ENCODE peak calls at places on chromosomes 12 and 14, in seven cellular contexts. One of them, this sample, is unnamed.

GRCh38 chr14:34029921-34030334 is 79.1 kb upstream of the EGLN3 start:
- DNase-seq in HTR-8/SVneo: no peak
- DNase-seq in GM12891: no peak
- DNase-seq in SK-N-SH: no peak
- DNase-seq in HuH-7.5: no peak
- DNase-seq in chondrocyte: no peak
- DNase-seq in activated CD4-positive, alpha-beta T cell treated with anti-CD3 and anti-CD28 coated beads, Interleukin-2, amount 50 U/mL, for 4 hours: no peak
- DNase-seq in this sample: peak

GRCh38 chr12:32454075-32454474 is 54.7 kb downstream of the FGD4 start:
- DNase-seq in HuH-7.5: no peak
- DNase-seq in GM12891: no peak
- DNase-seq in activated CD4-positive, alpha-beta T cell treated with anti-CD3 and anti-CD28 coated beads, Interleukin-2, amount 50 U/mL, for 4 hours: no peak
- DNase-seq in chondrocyte: no peak
- DNase-seq in SK-N-SH: no peak
- DNase-seq in HTR-8/SVneo: no peak
- DNase-seq in this sample: no peak

GRCh38 chr14:103029936-103030335 is 27.4 kb downstream of the CDC42BPB start:
- DNase-seq in activated CD4-positive, alpha-beta T cell treated with anti-CD3 and anti-CD28 coated beads, Interleukin-2, amount 50 U/mL, for 4 hours: no peak
- DNase-seq in SK-N-SH: no peak
- DNase-seq in HuH-7.5: no peak
- DNase-seq in chondrocyte: no peak
- DNase-seq in HTR-8/SVneo: no peak
- DNase-seq in GM12891: no peak
- DNase-seq in this sample: no peak

GRCh38 chr12:52454411-52455201 is 2.7 kb upstream of the KRT6B start:
- DNase-seq in HTR-8/SVneo: no peak
- DNase-seq in chondrocyte: no peak
- DNase-seq in SK-N-SH: no peak
- DNase-seq in activated CD4-positive, alpha-beta T cell treated with anti-CD3 and anti-CD28 coated beads, Interleukin-2, amount 50 U/mL, for 4 hours: no peak
- DNase-seq in HuH-7.5: no peak
- DNase-seq in GM12891: no peak
- DNase-seq in this sample: peak

GRCh38 chr12:51827925-51828818 is 20.3 kb downstream of the FIGNL2 start:
- DNase-seq in chondrocyte: no peak
- DNase-seq in HuH-7.5: no peak
- DNase-seq in SK-N-SH: no peak
- DNase-seq in GM12891: no peak
- DNase-seq in HTR-8/SVneo: no peak
- DNase-seq in activated CD4-positive, alpha-beta T cell treated with anti-CD3 and anti-CD28 coated beads, Interleukin-2, amount 50 U/mL, for 4 hours: peak
- DNase-seq in this sample: no peak

GRCh38 chr12:104569348-104570173 is 112.8 kb downstream of the CHST11 start:
- DNase-seq in HTR-8/SVneo: no peak
- DNase-seq in GM12891: peak
- DNase-seq in chondrocyte: no peak
- DNase-seq in SK-N-SH: no peak
- DNase-seq in HuH-7.5: no peak
- DNase-seq in activated CD4-positive, alpha-beta T cell treated with anti-CD3 and anti-CD28 coated beads, Interleukin-2, amount 50 U/mL, for 4 hours: no peak
- DNase-seq in this sample: no peak

GRCh38 chr12:93139028-93139665 is 210.1 kb upstream of the EEA1 start:
- DNase-seq in activated CD4-positive, alpha-beta T cell treated with anti-CD3 and anti-CD28 coated beads, Interleukin-2, amount 50 U/mL, for 4 hours: no peak
- DNase-seq in GM12891: peak
- DNase-seq in chondrocyte: no peak
- DNase-seq in SK-N-SH: no peak
- DNase-seq in HTR-8/SVneo: no peak
- DNase-seq in HuH-7.5: no peak
- DNase-seq in this sample: no peak

GRCh38 chr14:67461341-67461985 is 27.1 kb downstream of the TMEM229B start:
- DNase-seq in activated CD4-positive, alpha-beta T cell treated with anti-CD3 and anti-CD28 coated beads, Interleukin-2, amount 50 U/mL, for 4 hours: no peak
- DNase-seq in HTR-8/SVneo: no peak
- DNase-seq in GM12891: no peak
- DNase-seq in HuH-7.5: no peak
- DNase-seq in SK-N-SH: no peak
- DNase-seq in chondrocyte: no peak
- DNase-seq in this sample: no peak

GRCh38 chr12:1791104-1791927 is 29.0 kb upstream of the LRTM2 start:
- DNase-seq in GM12891: no peak
- DNase-seq in activated CD4-positive, alpha-beta T cell treated with anti-CD3 and anti-CD28 coated beads, Interleukin-2, amount 50 U/mL, for 4 hours: peak
- DNase-seq in HuH-7.5: peak
- DNase-seq in SK-N-SH: peak
- DNase-seq in HTR-8/SVneo: peak
- DNase-seq in chondrocyte: no peak
- DNase-seq in this sample: peak

GRCh38 chr14:97719043-97719442 is 921.9 kb downstream of the VRK1 start:
- DNase-seq in GM12891: no peak
- DNase-seq in chondrocyte: no peak
- DNase-seq in HTR-8/SVneo: no peak
- DNase-seq in SK-N-SH: no peak
- DNase-seq in activated CD4-positive, alpha-beta T cell treated with anti-CD3 and anti-CD28 coated beads, Interleukin-2, amount 50 U/mL, for 4 hours: no peak
- DNase-seq in HuH-7.5: no peak
- DNase-seq in this sample: no peak

GRCh38 chr12:6613015-6613775 is 6.0 kb upstream of the CHD4 start:
- DNase-seq in chondrocyte: no peak
- DNase-seq in GM12891: no peak
- DNase-seq in HTR-8/SVneo: no peak
- DNase-seq in activated CD4-positive, alpha-beta T cell treated with anti-CD3 and anti-CD28 coated beads, Interleukin-2, amount 50 U/mL, for 4 hours: no peak
- DNase-seq in HuH-7.5: no peak
- DNase-seq in SK-N-SH: peak
- DNase-seq in this sample: peak

GRCh38 chr12:70660620-70661219 is 23.5 kb upstream of the PTPRB start:
- DNase-seq in GM12891: no peak
- DNase-seq in HuH-7.5: no peak
- DNase-seq in HTR-8/SVneo: peak
- DNase-seq in SK-N-SH: no peak
- DNase-seq in activated CD4-positive, alpha-beta T cell treated with anti-CD3 and anti-CD28 coated beads, Interleukin-2, amount 50 U/mL, for 4 hours: no peak
- DNase-seq in chondrocyte: no peak
- DNase-seq in this sample: no peak

GRCh38 chr12:5808956-5809355 is 136.1 kb downstream of the ANO2 start:
- DNase-seq in HTR-8/SVneo: peak
- DNase-seq in HuH-7.5: no peak
- DNase-seq in GM12891: no peak
- DNase-seq in activated CD4-positive, alpha-beta T cell treated with anti-CD3 and anti-CD28 coated beads, Interleukin-2, amount 50 U/mL, for 4 hours: no peak
- DNase-seq in chondrocyte: no peak
- DNase-seq in SK-N-SH: no peak
- DNase-seq in this sample: no peak

GRCh38 chr12:104219361-104219892 is 3.8 kb downstream of the TXNRD1 start:
- DNase-seq in chondrocyte: no peak
- DNase-seq in GM12891: no peak
- DNase-seq in SK-N-SH: peak
- DNase-seq in activated CD4-positive, alpha-beta T cell treated with anti-CD3 and anti-CD28 coated beads, Interleukin-2, amount 50 U/mL, for 4 hours: no peak
- DNase-seq in HTR-8/SVneo: peak
- DNase-seq in HuH-7.5: no peak
- DNase-seq in this sample: no peak

GRCh38 chr12:120376890-120377572 is 8.1 kb upstream of the MSI1 start:
- DNase-seq in SK-N-SH: no peak
- DNase-seq in HTR-8/SVneo: no peak
- DNase-seq in GM12891: no peak
- DNase-seq in chondrocyte: no peak
- DNase-seq in HuH-7.5: no peak
- DNase-seq in activated CD4-positive, alpha-beta T cell treated with anti-CD3 and anti-CD28 coated beads, Interleukin-2, amount 50 U/mL, for 4 hours: no peak
- DNase-seq in this sample: no peak

GRCh38 chr12:52951126-52951525 is 2.2 kb downstream of the KRT18 start:
- DNase-seq in activated CD4-positive, alpha-beta T cell treated with anti-CD3 and anti-CD28 coated beads, Interleukin-2, amount 50 U/mL, for 4 hours: no peak
- DNase-seq in chondrocyte: no peak
- DNase-seq in GM12891: no peak
- DNase-seq in HTR-8/SVneo: no peak
- DNase-seq in SK-N-SH: no peak
- DNase-seq in HuH-7.5: no peak
- DNase-seq in this sample: no peak

GRCh38 chr14:20477211-20477876 is 8.1 kb downstream of the PNP start:
- DNase-seq in SK-N-SH: peak
- DNase-seq in GM12891: no peak
- DNase-seq in chondrocyte: no peak
- DNase-seq in HuH-7.5: no peak
- DNase-seq in activated CD4-positive, alpha-beta T cell treated with anti-CD3 and anti-CD28 coated beads, Interleukin-2, amount 50 U/mL, for 4 hours: no peak
- DNase-seq in HTR-8/SVneo: no peak
- DNase-seq in this sample: no peak

GRCh38 chr12:101828463-101829196 is 2.1 kb downstream of the GNPTAB start:
- DNase-seq in GM12891: no peak
- DNase-seq in activated CD4-positive, alpha-beta T cell treated with anti-CD3 and anti-CD28 coated beads, Interleukin-2, amount 50 U/mL, for 4 hours: no peak
- DNase-seq in HTR-8/SVneo: no peak
- DNase-seq in chondrocyte: no peak
- DNase-seq in SK-N-SH: no peak
- DNase-seq in HuH-7.5: no peak
- DNase-seq in this sample: no peak

GRCh38 chr14:80954771-80955299 is 586 bp upstream of the TSHR start:
- DNase-seq in SK-N-SH: peak
- DNase-seq in GM12891: peak
- DNase-seq in activated CD4-positive, alpha-beta T cell treated with anti-CD3 and anti-CD28 coated beads, Interleukin-2, amount 50 U/mL, for 4 hours: peak
- DNase-seq in HuH-7.5: peak
- DNase-seq in chondrocyte: no peak
- DNase-seq in HTR-8/SVneo: peak
- DNase-seq in this sample: peak

GRCh38 chr12:74538491-74539258 is 1.0 kb downstream of the ATXN7L3B start:
- DNase-seq in HuH-7.5: peak
- DNase-seq in chondrocyte: no peak
- DNase-seq in SK-N-SH: peak
- DNase-seq in HTR-8/SVneo: no peak
- DNase-seq in activated CD4-positive, alpha-beta T cell treated with anti-CD3 and anti-CD28 coated beads, Interleukin-2, amount 50 U/mL, for 4 hours: no peak
- DNase-seq in GM12891: no peak
- DNase-seq in this sample: no peak

GRCh38 chr14:76272349-76272748 is 103.6 kb upstream of the ESRRB start:
- DNase-seq in HuH-7.5: no peak
- DNase-seq in chondrocyte: no peak
- DNase-seq in GM12891: no peak
- DNase-seq in SK-N-SH: no peak
- DNase-seq in activated CD4-positive, alpha-beta T cell treated with anti-CD3 and anti-CD28 coated beads, Interleukin-2, amount 50 U/mL, for 4 hours: no peak
- DNase-seq in HTR-8/SVneo: no peak
- DNase-seq in this sample: no peak

GRCh38 chr14:23299558-23299957 is 3.1 kb downstream of the PPP1R3E start:
- DNase-seq in activated CD4-positive, alpha-beta T cell treated with anti-CD3 and anti-CD28 coated beads, Interleukin-2, amount 50 U/mL, for 4 hours: no peak
- DNase-seq in HTR-8/SVneo: peak
- DNase-seq in HuH-7.5: no peak
- DNase-seq in SK-N-SH: no peak
- DNase-seq in chondrocyte: no peak
- DNase-seq in GM12891: no peak
- DNase-seq in this sample: no peak

GRCh38 chr14:105761842-105762241 is 235.5 kb downstream of the TMEM121 start:
- DNase-seq in activated CD4-positive, alpha-beta T cell treated with anti-CD3 and anti-CD28 coated beads, Interleukin-2, amount 50 U/mL, for 4 hours: no peak
- DNase-seq in SK-N-SH: no peak
- DNase-seq in HTR-8/SVneo: no peak
- DNase-seq in GM12891: no peak
- DNase-seq in HuH-7.5: no peak
- DNase-seq in chondrocyte: no peak
- DNase-seq in this sample: peak

GRCh38 chr12:2383276-2384028 is 330.7 kb downstream of the CACNA1C start:
- DNase-seq in HuH-7.5: no peak
- DNase-seq in HTR-8/SVneo: no peak
- DNase-seq in chondrocyte: no peak
- DNase-seq in GM12891: no peak
- DNase-seq in SK-N-SH: no peak
- DNase-seq in activated CD4-positive, alpha-beta T cell treated with anti-CD3 and anti-CD28 coated beads, Interleukin-2, amount 50 U/mL, for 4 hours: no peak
- DNase-seq in this sample: no peak

GRCh38 chr14:100587763-100588411 is 670 bp upstream of the BEGAIN start:
- DNase-seq in activated CD4-positive, alpha-beta T cell treated with anti-CD3 and anti-CD28 coated beads, Interleukin-2, amount 50 U/mL, for 4 hours: no peak
- DNase-seq in HTR-8/SVneo: no peak
- DNase-seq in HuH-7.5: no peak
- DNase-seq in chondrocyte: peak
- DNase-seq in SK-N-SH: no peak
- DNase-seq in GM12891: no peak
- DNase-seq in this sample: no peak

GRCh38 chr12:6241495-6241894 is 41.3 kb downstream of the CD9 start:
- DNase-seq in chondrocyte: peak
- DNase-seq in HuH-7.5: no peak
- DNase-seq in SK-N-SH: no peak
- DNase-seq in HTR-8/SVneo: no peak
- DNase-seq in GM12891: no peak
- DNase-seq in activated CD4-positive, alpha-beta T cell treated with anti-CD3 and anti-CD28 coated beads, Interleukin-2, amount 50 U/mL, for 4 hours: no peak
- DNase-seq in this sample: peak

GRCh38 chr12:26369588-26369987 is 174.2 kb downstream of the SSPN start:
- DNase-seq in chondrocyte: no peak
- DNase-seq in activated CD4-positive, alpha-beta T cell treated with anti-CD3 and anti-CD28 coated beads, Interleukin-2, amount 50 U/mL, for 4 hours: no peak
- DNase-seq in SK-N-SH: no peak
- DNase-seq in GM12891: no peak
- DNase-seq in HTR-8/SVneo: peak
- DNase-seq in HuH-7.5: no peak
- DNase-seq in this sample: peak

GRCh38 chr12:111775205-111776193 is 8.8 kb downstream of the ALDH2 start:
- DNase-seq in SK-N-SH: peak
- DNase-seq in HuH-7.5: peak
- DNase-seq in chondrocyte: no peak
- DNase-seq in HTR-8/SVneo: peak
- DNase-seq in activated CD4-positive, alpha-beta T cell treated with anti-CD3 and anti-CD28 coated beads, Interleukin-2, amount 50 U/mL, for 4 hours: no peak
- DNase-seq in GM12891: peak
- DNase-seq in this sample: no peak

GRCh38 chr12:89479982-89480381 is 44.6 kb downstream of the GALNT4 start:
- DNase-seq in HTR-8/SVneo: no peak
- DNase-seq in HuH-7.5: no peak
- DNase-seq in GM12891: no peak
- DNase-seq in activated CD4-positive, alpha-beta T cell treated with anti-CD3 and anti-CD28 coated beads, Interleukin-2, amount 50 U/mL, for 4 hours: no peak
- DNase-seq in chondrocyte: no peak
- DNase-seq in SK-N-SH: no peak
- DNase-seq in this sample: no peak